ENCODE peak calls at places on chromosomes 4 and X, in six cellular contexts. One of them, this sample, is unnamed.

GRCh38 chr4:158998624-158999023 is 104.3 kb upstream of the RAPGEF2 start:
- DNase-seq in stimulated activated CD4-positive, alpha-beta T cell treated with anti-CD3 and anti-CD28 coated beads, Interleukin-12 subunit alpha, Interleukin-12 subunit beta, amount 100 ng/mL, for 48 hours: no peak
- DNase-seq in amygdala: no peak
- DNase-seq in heart left ventricle: no peak
- DNase-seq in left kidney: no peak
- DNase-seq in Caco-2: no peak
- DNase-seq in this sample: no peak

GRCh38 chrX:148271263-148271662 is 229.2 kb upstream of the AFF2 start:
- DNase-seq in stimulated activated CD4-positive, alpha-beta T cell treated with anti-CD3 and anti-CD28 coated beads, Interleukin-12 subunit alpha, Interleukin-12 subunit beta, amount 100 ng/mL, for 48 hours: no peak
- DNase-seq in amygdala: no peak
- DNase-seq in heart left ventricle: no peak
- DNase-seq in left kidney: no peak
- DNase-seq in Caco-2: no peak
- DNase-seq in this sample: no peak

GRCh38 chrX:138756234-138756633 is 44.7 kb upstream of the FGF13 start:
- DNase-seq in stimulated activated CD4-positive, alpha-beta T cell treated with anti-CD3 and anti-CD28 coated beads, Interleukin-12 subunit alpha, Interleukin-12 subunit beta, amount 100 ng/mL, for 48 hours: no peak
- DNase-seq in amygdala: peak
- DNase-seq in heart left ventricle: peak
- DNase-seq in left kidney: peak
- DNase-seq in Caco-2: peak
- DNase-seq in this sample: peak

GRCh38 chrX:120310861-120311631 is at the start of gene TMEM255A:
- DNase-seq in stimulated activated CD4-positive, alpha-beta T cell treated with anti-CD3 and anti-CD28 coated beads, Interleukin-12 subunit alpha, Interleukin-12 subunit beta, amount 100 ng/mL, for 48 hours: no peak
- DNase-seq in amygdala: peak
- DNase-seq in heart left ventricle: no peak
- DNase-seq in left kidney: peak
- DNase-seq in Caco-2: no peak
- DNase-seq in this sample: peak

GRCh38 chr4:146577111-146577510 is 55.4 kb upstream of the SLC10A7 start:
- DNase-seq in stimulated activated CD4-positive, alpha-beta T cell treated with anti-CD3 and anti-CD28 coated beads, Interleukin-12 subunit alpha, Interleukin-12 subunit beta, amount 100 ng/mL, for 48 hours: no peak
- DNase-seq in amygdala: no peak
- DNase-seq in heart left ventricle: no peak
- DNase-seq in left kidney: no peak
- DNase-seq in Caco-2: no peak
- DNase-seq in this sample: no peak

GRCh38 chrX:150693782-150694574 is 782 bp downstream of the MTMR1 start:
- DNase-seq in stimulated activated CD4-positive, alpha-beta T cell treated with anti-CD3 and anti-CD28 coated beads, Interleukin-12 subunit alpha, Interleukin-12 subunit beta, amount 100 ng/mL, for 48 hours: no peak
- DNase-seq in amygdala: peak
- DNase-seq in heart left ventricle: peak
- DNase-seq in left kidney: peak
- DNase-seq in Caco-2: peak
- DNase-seq in this sample: peak

GRCh38 chr4:186728631-186729271 is 5.1 kb upstream of the FAT1 start:
- DNase-seq in stimulated activated CD4-positive, alpha-beta T cell treated with anti-CD3 and anti-CD28 coated beads, Interleukin-12 subunit alpha, Interleukin-12 subunit beta, amount 100 ng/mL, for 48 hours: no peak
- DNase-seq in amygdala: no peak
- DNase-seq in heart left ventricle: no peak
- DNase-seq in left kidney: no peak
- DNase-seq in Caco-2: no peak
- DNase-seq in this sample: no peak

GRCh38 chrX:120213438-120214265 is 37.0 kb upstream of the ZBTB33 start:
- DNase-seq in stimulated activated CD4-positive, alpha-beta T cell treated with anti-CD3 and anti-CD28 coated beads, Interleukin-12 subunit alpha, Interleukin-12 subunit beta, amount 100 ng/mL, for 48 hours: peak
- DNase-seq in amygdala: no peak
- DNase-seq in heart left ventricle: peak
- DNase-seq in left kidney: peak
- DNase-seq in Caco-2: peak
- DNase-seq in this sample: peak

GRCh38 chr4:184455299-184455698 is 19.1 kb downstream of the IRF2 start:
- DNase-seq in stimulated activated CD4-positive, alpha-beta T cell treated with anti-CD3 and anti-CD28 coated beads, Interleukin-12 subunit alpha, Interleukin-12 subunit beta, amount 100 ng/mL, for 48 hours: no peak
- DNase-seq in amygdala: no peak
- DNase-seq in heart left ventricle: no peak
- DNase-seq in left kidney: no peak
- DNase-seq in Caco-2: no peak
- DNase-seq in this sample: no peak

GRCh38 chr4:8163026-8163425 is 4.4 kb upstream of the ABLIM2 start:
- DNase-seq in stimulated activated CD4-positive, alpha-beta T cell treated with anti-CD3 and anti-CD28 coated beads, Interleukin-12 subunit alpha, Interleukin-12 subunit beta, amount 100 ng/mL, for 48 hours: no peak
- DNase-seq in amygdala: no peak
- DNase-seq in heart left ventricle: no peak
- DNase-seq in left kidney: no peak
- DNase-seq in Caco-2: no peak
- DNase-seq in this sample: peak

GRCh38 chrX:13750204-13750603 is 15.7 kb downstream of the OFD1 start:
- DNase-seq in stimulated activated CD4-positive, alpha-beta T cell treated with anti-CD3 and anti-CD28 coated beads, Interleukin-12 subunit alpha, Interleukin-12 subunit beta, amount 100 ng/mL, for 48 hours: no peak
- DNase-seq in amygdala: no peak
- DNase-seq in heart left ventricle: no peak
- DNase-seq in left kidney: peak
- DNase-seq in Caco-2: no peak
- DNase-seq in this sample: no peak

GRCh38 chrX:20412871-20413486 is 146.3 kb upstream of the RPS6KA3 start:
- DNase-seq in stimulated activated CD4-positive, alpha-beta T cell treated with anti-CD3 and anti-CD28 coated beads, Interleukin-12 subunit alpha, Interleukin-12 subunit beta, amount 100 ng/mL, for 48 hours: no peak
- DNase-seq in amygdala: peak
- DNase-seq in heart left ventricle: peak
- DNase-seq in left kidney: no peak
- DNase-seq in Caco-2: no peak
- DNase-seq in this sample: peak

GRCh38 chrX:81120936-81121351 is 80.8 kb downstream of the HMGN5 start:
- DNase-seq in stimulated activated CD4-positive, alpha-beta T cell treated with anti-CD3 and anti-CD28 coated beads, Interleukin-12 subunit alpha, Interleukin-12 subunit beta, amount 100 ng/mL, for 48 hours: peak
- DNase-seq in amygdala: peak
- DNase-seq in heart left ventricle: peak
- DNase-seq in left kidney: peak
- DNase-seq in Caco-2: peak
- DNase-seq in this sample: no peak

GRCh38 chrX:1443496-1444075 is 9.1 kb downstream of the ASMTL start:
- DNase-seq in stimulated activated CD4-positive, alpha-beta T cell treated with anti-CD3 and anti-CD28 coated beads, Interleukin-12 subunit alpha, Interleukin-12 subunit beta, amount 100 ng/mL, for 48 hours: no peak
- DNase-seq in amygdala: no peak
- DNase-seq in heart left ventricle: peak
- DNase-seq in left kidney: no peak
- DNase-seq in Caco-2: peak
- DNase-seq in this sample: peak

GRCh38 chr4:2936773-2937145 is 26.4 kb downstream of the NOP14 start:
- DNase-seq in stimulated activated CD4-positive, alpha-beta T cell treated with anti-CD3 and anti-CD28 coated beads, Interleukin-12 subunit alpha, Interleukin-12 subunit beta, amount 100 ng/mL, for 48 hours: no peak
- DNase-seq in amygdala: no peak
- DNase-seq in heart left ventricle: no peak
- DNase-seq in left kidney: no peak
- DNase-seq in Caco-2: no peak
- DNase-seq in this sample: no peak

GRCh38 chrX:150587585-150588503 is 19.4 kb downstream of the MTM1 start:
- DNase-seq in stimulated activated CD4-positive, alpha-beta T cell treated with anti-CD3 and anti-CD28 coated beads, Interleukin-12 subunit alpha, Interleukin-12 subunit beta, amount 100 ng/mL, for 48 hours: peak
- DNase-seq in amygdala: no peak
- DNase-seq in heart left ventricle: peak
- DNase-seq in left kidney: peak
- DNase-seq in Caco-2: no peak
- DNase-seq in this sample: no peak

GRCh38 chrX:25151749-25152148 is 136.0 kb upstream of the ARX start:
- DNase-seq in stimulated activated CD4-positive, alpha-beta T cell treated with anti-CD3 and anti-CD28 coated beads, Interleukin-12 subunit alpha, Interleukin-12 subunit beta, amount 100 ng/mL, for 48 hours: no peak
- DNase-seq in amygdala: no peak
- DNase-seq in heart left ventricle: no peak
- DNase-seq in left kidney: no peak
- DNase-seq in Caco-2: no peak
- DNase-seq in this sample: no peak

GRCh38 chr4:167885071-167885470 is 207.3 kb upstream of the ANXA10 start:
- DNase-seq in stimulated activated CD4-positive, alpha-beta T cell treated with anti-CD3 and anti-CD28 coated beads, Interleukin-12 subunit alpha, Interleukin-12 subunit beta, amount 100 ng/mL, for 48 hours: no peak
- DNase-seq in amygdala: no peak
- DNase-seq in heart left ventricle: no peak
- DNase-seq in left kidney: no peak
- DNase-seq in Caco-2: no peak
- DNase-seq in this sample: no peak

GRCh38 chrX:97597954-97598353 is 714.2 kb downstream of the RPA4 start:
- DNase-seq in stimulated activated CD4-positive, alpha-beta T cell treated with anti-CD3 and anti-CD28 coated beads, Interleukin-12 subunit alpha, Interleukin-12 subunit beta, amount 100 ng/mL, for 48 hours: peak
- DNase-seq in amygdala: no peak
- DNase-seq in heart left ventricle: no peak
- DNase-seq in left kidney: no peak
- DNase-seq in Caco-2: no peak
- DNase-seq in this sample: no peak

GRCh38 chr4:166282081-166282770 is 409.2 kb downstream of the TLL1 start:
- DNase-seq in stimulated activated CD4-positive, alpha-beta T cell treated with anti-CD3 and anti-CD28 coated beads, Interleukin-12 subunit alpha, Interleukin-12 subunit beta, amount 100 ng/mL, for 48 hours: no peak
- DNase-seq in amygdala: no peak
- DNase-seq in heart left ventricle: no peak
- DNase-seq in left kidney: no peak
- DNase-seq in Caco-2: no peak
- DNase-seq in this sample: no peak

GRCh38 chrX:74395556-74395955 is 25.7 kb upstream of the SLC16A2 start:
- DNase-seq in stimulated activated CD4-positive, alpha-beta T cell treated with anti-CD3 and anti-CD28 coated beads, Interleukin-12 subunit alpha, Interleukin-12 subunit beta, amount 100 ng/mL, for 48 hours: no peak
- DNase-seq in amygdala: no peak
- DNase-seq in heart left ventricle: no peak
- DNase-seq in left kidney: no peak
- DNase-seq in Caco-2: no peak
- DNase-seq in this sample: no peak

GRCh38 chrX:81082649-81083048 is 119.1 kb downstream of the HMGN5 start:
- DNase-seq in stimulated activated CD4-positive, alpha-beta T cell treated with anti-CD3 and anti-CD28 coated beads, Interleukin-12 subunit alpha, Interleukin-12 subunit beta, amount 100 ng/mL, for 48 hours: no peak
- DNase-seq in amygdala: no peak
- DNase-seq in heart left ventricle: no peak
- DNase-seq in left kidney: no peak
- DNase-seq in Caco-2: no peak
- DNase-seq in this sample: no peak

GRCh38 chr4:53558061-53558801 is 33.1 kb downstream of the LNX1 start:
- DNase-seq in stimulated activated CD4-positive, alpha-beta T cell treated with anti-CD3 and anti-CD28 coated beads, Interleukin-12 subunit alpha, Interleukin-12 subunit beta, amount 100 ng/mL, for 48 hours: no peak
- DNase-seq in amygdala: peak
- DNase-seq in heart left ventricle: no peak
- DNase-seq in left kidney: no peak
- DNase-seq in Caco-2: no peak
- DNase-seq in this sample: no peak

GRCh38 chr4:139685180-139685579 is 19.6 kb downstream of the MGST2 start:
- DNase-seq in stimulated activated CD4-positive, alpha-beta T cell treated with anti-CD3 and anti-CD28 coated beads, Interleukin-12 subunit alpha, Interleukin-12 subunit beta, amount 100 ng/mL, for 48 hours: no peak
- DNase-seq in amygdala: no peak
- DNase-seq in heart left ventricle: no peak
- DNase-seq in left kidney: no peak
- DNase-seq in Caco-2: no peak
- DNase-seq in this sample: no peak

GRCh38 chr4:3708611-3709010 is 57.6 kb upstream of the ADRA2C start:
- DNase-seq in stimulated activated CD4-positive, alpha-beta T cell treated with anti-CD3 and anti-CD28 coated beads, Interleukin-12 subunit alpha, Interleukin-12 subunit beta, amount 100 ng/mL, for 48 hours: no peak
- DNase-seq in amygdala: no peak
- DNase-seq in heart left ventricle: no peak
- DNase-seq in left kidney: no peak
- DNase-seq in Caco-2: no peak
- DNase-seq in this sample: peak

GRCh38 chr4:147754037-147754445 is 22.2 kb downstream of the ARHGAP10 start:
- DNase-seq in stimulated activated CD4-positive, alpha-beta T cell treated with anti-CD3 and anti-CD28 coated beads, Interleukin-12 subunit alpha, Interleukin-12 subunit beta, amount 100 ng/mL, for 48 hours: no peak
- DNase-seq in amygdala: no peak
- DNase-seq in heart left ventricle: no peak
- DNase-seq in left kidney: no peak
- DNase-seq in Caco-2: no peak
- DNase-seq in this sample: no peak

GRCh38 chrX:7132335-7133035 is 15.0 kb upstream of the STS start:
- DNase-seq in stimulated activated CD4-positive, alpha-beta T cell treated with anti-CD3 and anti-CD28 coated beads, Interleukin-12 subunit alpha, Interleukin-12 subunit beta, amount 100 ng/mL, for 48 hours: peak
- DNase-seq in amygdala: no peak
- DNase-seq in heart left ventricle: no peak
- DNase-seq in left kidney: peak
- DNase-seq in Caco-2: peak
- DNase-seq in this sample: peak

GRCh38 chr4:5866841-5867782 is 25.8 kb downstream of the CRMP1 start:
- DNase-seq in stimulated activated CD4-positive, alpha-beta T cell treated with anti-CD3 and anti-CD28 coated beads, Interleukin-12 subunit alpha, Interleukin-12 subunit beta, amount 100 ng/mL, for 48 hours: no peak
- DNase-seq in amygdala: no peak
- DNase-seq in heart left ventricle: no peak
- DNase-seq in left kidney: no peak
- DNase-seq in Caco-2: no peak
- DNase-seq in this sample: no peak

GRCh38 chr4:136687118-136687517 is 845.2 kb downstream of the PCDH18 start:
- DNase-seq in stimulated activated CD4-positive, alpha-beta T cell treated with anti-CD3 and anti-CD28 coated beads, Interleukin-12 subunit alpha, Interleukin-12 subunit beta, amount 100 ng/mL, for 48 hours: no peak
- DNase-seq in amygdala: no peak
- DNase-seq in heart left ventricle: no peak
- DNase-seq in left kidney: no peak
- DNase-seq in Caco-2: no peak
- DNase-seq in this sample: no peak

GRCh38 chr4:11343536-11343935 is 85.2 kb downstream of the HS3ST1 start:
- DNase-seq in stimulated activated CD4-positive, alpha-beta T cell treated with anti-CD3 and anti-CD28 coated beads, Interleukin-12 subunit alpha, Interleukin-12 subunit beta, amount 100 ng/mL, for 48 hours: no peak
- DNase-seq in amygdala: no peak
- DNase-seq in heart left ventricle: no peak
- DNase-seq in left kidney: no peak
- DNase-seq in Caco-2: no peak
- DNase-seq in this sample: no peak

GRCh38 chr4:107708225-107708624 is 11.8 kb downstream of the PAPSS1 start:
- DNase-seq in stimulated activated CD4-positive, alpha-beta T cell treated with anti-CD3 and anti-CD28 coated beads, Interleukin-12 subunit alpha, Interleukin-12 subunit beta, amount 100 ng/mL, for 48 hours: no peak
- DNase-seq in amygdala: no peak
- DNase-seq in heart left ventricle: no peak
- DNase-seq in left kidney: peak
- DNase-seq in Caco-2: no peak
- DNase-seq in this sample: no peak

GRCh38 chr4:23932935-23933334 is 43.1 kb upstream of the PPARGC1A start:
- DNase-seq in stimulated activated CD4-positive, alpha-beta T cell treated with anti-CD3 and anti-CD28 coated beads, Interleukin-12 subunit alpha, Interleukin-12 subunit beta, amount 100 ng/mL, for 48 hours: no peak
- DNase-seq in amygdala: no peak
- DNase-seq in heart left ventricle: no peak
- DNase-seq in left kidney: no peak
- DNase-seq in Caco-2: no peak
- DNase-seq in this sample: no peak

GRCh38 chr4:163688856-163689255 is 194.4 kb downstream of the TMA16 start:
- DNase-seq in stimulated activated CD4-positive, alpha-beta T cell treated with anti-CD3 and anti-CD28 coated beads, Interleukin-12 subunit alpha, Interleukin-12 subunit beta, amount 100 ng/mL, for 48 hours: no peak
- DNase-seq in amygdala: no peak
- DNase-seq in heart left ventricle: no peak
- DNase-seq in left kidney: no peak
- DNase-seq in Caco-2: no peak
- DNase-seq in this sample: no peak

GRCh38 chr4:4693258-4693657 is 151.4 kb upstream of the STX18 start:
- DNase-seq in stimulated activated CD4-positive, alpha-beta T cell treated with anti-CD3 and anti-CD28 coated beads, Interleukin-12 subunit alpha, Interleukin-12 subunit beta, amount 100 ng/mL, for 48 hours: no peak
- DNase-seq in amygdala: no peak
- DNase-seq in heart left ventricle: no peak
- DNase-seq in left kidney: no peak
- DNase-seq in Caco-2: no peak
- DNase-seq in this sample: no peak

GRCh38 chrX:275967-276587 is 5.1 kb upstream of the PLCXD1 start:
- DNase-seq in stimulated activated CD4-positive, alpha-beta T cell treated with anti-CD3 and anti-CD28 coated beads, Interleukin-12 subunit alpha, Interleukin-12 subunit beta, amount 100 ng/mL, for 48 hours: no peak
- DNase-seq in amygdala: no peak
- DNase-seq in heart left ventricle: peak
- DNase-seq in left kidney: peak
- DNase-seq in Caco-2: peak
- DNase-seq in this sample: peak

GRCh38 chr4:26015133-26015651 is 101.2 kb downstream of the SMIM20 start:
- DNase-seq in stimulated activated CD4-positive, alpha-beta T cell treated with anti-CD3 and anti-CD28 coated beads, Interleukin-12 subunit alpha, Interleukin-12 subunit beta, amount 100 ng/mL, for 48 hours: no peak
- DNase-seq in amygdala: peak
- DNase-seq in heart left ventricle: peak
- DNase-seq in left kidney: no peak
- DNase-seq in Caco-2: no peak
- DNase-seq in this sample: peak

This sample was measured in Right ventricle myocardium superior.